ENCODE peak calls at places on chromosome 15, in ten cellular contexts. One of them, this sample, is unnamed. For H3K4me1, the result is how much of the 10 kb centered on the place peaks cover.

GRCh38 chr15:25862469-25863066 is 559 bp downstream of the ATP10A start:
- DNase-seq in neuronal stem cell: no peak
- DNase-seq in right cardiac atrium: no peak
- DNase-seq in cardiac muscle cell: peak
- DNase-seq in endothelial cell of umbilical vein: no peak
- DNase-seq in right lobe of liver: peak
- DNase-seq in heart right ventricle: no peak
- DNase-seq in H1: no peak
- DNase-seq in neural progenitor cell: peak
- DNase-seq in heart left ventricle: no peak
- DNase-seq in this sample: no peak

GRCh38 chr15:34336947-34337556 is 529 bp downstream of the SLC12A6 start:
- DNase-seq in neural progenitor cell: peak
- DNase-seq in heart right ventricle: no peak
- DNase-seq in cardiac muscle cell: no peak
- DNase-seq in neuronal stem cell: no peak
- DNase-seq in heart left ventricle: no peak
- DNase-seq in endothelial cell of umbilical vein: no peak
- DNase-seq in right cardiac atrium: no peak
- DNase-seq in right lobe of liver: no peak
- DNase-seq in H1: no peak
- DNase-seq in this sample: peak

GRCh38 chr15:76642671-76643070 is 262.5 kb downstream of the SCAPER start:
- DNase-seq in H1: no peak
- DNase-seq in heart right ventricle: no peak
- DNase-seq in neural progenitor cell: no peak
- DNase-seq in heart left ventricle: no peak
- DNase-seq in right cardiac atrium: no peak
- DNase-seq in endothelial cell of umbilical vein: no peak
- DNase-seq in right lobe of liver: no peak
- DNase-seq in cardiac muscle cell: no peak
- DNase-seq in neuronal stem cell: no peak
- DNase-seq in this sample: no peak

GRCh38 chr15:99279290-99279689 is 28.0 kb downstream of the LRRC28 start:
- DNase-seq in endothelial cell of umbilical vein: no peak
- DNase-seq in right cardiac atrium: no peak
- DNase-seq in heart right ventricle: no peak
- DNase-seq in H1: no peak
- DNase-seq in neural progenitor cell: no peak
- DNase-seq in cardiac muscle cell: no peak
- DNase-seq in heart left ventricle: no peak
- DNase-seq in right lobe of liver: no peak
- DNase-seq in neuronal stem cell: no peak
- DNase-seq in this sample: no peak

GRCh38 chr15:70169147-70169546 is 71.4 kb upstream of the TLE3 start:
- DNase-seq in endothelial cell of umbilical vein: no peak
- DNase-seq in cardiac muscle cell: no peak
- DNase-seq in right lobe of liver: no peak
- DNase-seq in neuronal stem cell: no peak
- DNase-seq in heart right ventricle: no peak
- DNase-seq in right cardiac atrium: no peak
- DNase-seq in neural progenitor cell: no peak
- DNase-seq in H1: no peak
- DNase-seq in heart left ventricle: no peak
- DNase-seq in this sample: no peak

GRCh38 chr15:74826372-74826819 is at the start of gene CPLX3:
- DNase-seq in right cardiac atrium: no peak
- DNase-seq in endothelial cell of umbilical vein: no peak
- DNase-seq in heart right ventricle: no peak
- DNase-seq in neural progenitor cell: peak
- DNase-seq in right lobe of liver: no peak
- DNase-seq in heart left ventricle: no peak
- DNase-seq in H1: no peak
- DNase-seq in neuronal stem cell: peak
- DNase-seq in cardiac muscle cell: peak
- DNase-seq in this sample: no peak

GRCh38 chr15:56342653-56343052 is 22.6 kb upstream of the TEX9 start:
- DNase-seq in right lobe of liver: no peak
- DNase-seq in right cardiac atrium: no peak
- DNase-seq in heart left ventricle: no peak
- DNase-seq in H1: no peak
- DNase-seq in heart right ventricle: no peak
- DNase-seq in endothelial cell of umbilical vein: no peak
- DNase-seq in neural progenitor cell: no peak
- DNase-seq in neuronal stem cell: no peak
- DNase-seq in cardiac muscle cell: peak
- DNase-seq in this sample: no peak

GRCh38 chr15:22262613-22263020 is 182.3 kb downstream of the OR4M2 start:
- DNase-seq in cardiac muscle cell: no peak
- DNase-seq in H1: no peak
- DNase-seq in heart right ventricle: no peak
- DNase-seq in right cardiac atrium: peak
- DNase-seq in heart left ventricle: no peak
- DNase-seq in right lobe of liver: peak
- DNase-seq in neuronal stem cell: no peak
- DNase-seq in neural progenitor cell: no peak
- DNase-seq in endothelial cell of umbilical vein: no peak
- DNase-seq in this sample: peak

GRCh38 chr15:47750030-47750739 is 32.9 kb downstream of the SEMA6D start:
- DNase-seq in heart right ventricle: no peak
- DNase-seq in right cardiac atrium: no peak
- DNase-seq in cardiac muscle cell: peak
- DNase-seq in neuronal stem cell: no peak
- DNase-seq in endothelial cell of umbilical vein: peak
- DNase-seq in neural progenitor cell: no peak
- DNase-seq in H1: no peak
- DNase-seq in heart left ventricle: no peak
- DNase-seq in right lobe of liver: no peak
- DNase-seq in this sample: peak

GRCh38 chr15:41493902-41494189 is 172 bp downstream of the ITPKA start:
- DNase-seq in cardiac muscle cell: no peak
- DNase-seq in endothelial cell of umbilical vein: no peak
- DNase-seq in heart right ventricle: no peak
- DNase-seq in neural progenitor cell: no peak
- DNase-seq in neuronal stem cell: no peak
- DNase-seq in H1: no peak
- DNase-seq in heart left ventricle: no peak
- DNase-seq in right cardiac atrium: no peak
- DNase-seq in right lobe of liver: no peak
- DNase-seq in this sample: no peak

GRCh38 chr15:41493205-41493901 is at the start of gene ITPKA:
- DNase-seq in H1: no peak
- DNase-seq in cardiac muscle cell: peak
- DNase-seq in neuronal stem cell: peak
- DNase-seq in neural progenitor cell: peak
- DNase-seq in endothelial cell of umbilical vein: peak
- DNase-seq in heart left ventricle: peak
- DNase-seq in right cardiac atrium: peak
- DNase-seq in heart right ventricle: peak
- DNase-seq in right lobe of liver: peak
- DNase-seq in this sample: peak

GRCh38 chr15:41494922-41495735 is 1.5 kb downstream of the ITPKA start:
- DNase-seq in right cardiac atrium: no peak
- DNase-seq in heart left ventricle: no peak
- DNase-seq in cardiac muscle cell: no peak
- DNase-seq in heart right ventricle: no peak
- DNase-seq in endothelial cell of umbilical vein: no peak
- DNase-seq in right lobe of liver: no peak
- DNase-seq in neuronal stem cell: peak
- DNase-seq in H1: no peak
- DNase-seq in neural progenitor cell: peak
- DNase-seq in this sample: peak

GRCh38 chr15:41495736-41496599 is 2.3 kb downstream of the ITPKA start:
- DNase-seq in neural progenitor cell: peak
- DNase-seq in cardiac muscle cell: no peak
- DNase-seq in H1: no peak
- DNase-seq in neuronal stem cell: peak
- DNase-seq in right cardiac atrium: no peak
- DNase-seq in endothelial cell of umbilical vein: no peak
- DNase-seq in heart left ventricle: no peak
- DNase-seq in right lobe of liver: peak
- DNase-seq in heart right ventricle: no peak
- DNase-seq in this sample: peak

DNA sequence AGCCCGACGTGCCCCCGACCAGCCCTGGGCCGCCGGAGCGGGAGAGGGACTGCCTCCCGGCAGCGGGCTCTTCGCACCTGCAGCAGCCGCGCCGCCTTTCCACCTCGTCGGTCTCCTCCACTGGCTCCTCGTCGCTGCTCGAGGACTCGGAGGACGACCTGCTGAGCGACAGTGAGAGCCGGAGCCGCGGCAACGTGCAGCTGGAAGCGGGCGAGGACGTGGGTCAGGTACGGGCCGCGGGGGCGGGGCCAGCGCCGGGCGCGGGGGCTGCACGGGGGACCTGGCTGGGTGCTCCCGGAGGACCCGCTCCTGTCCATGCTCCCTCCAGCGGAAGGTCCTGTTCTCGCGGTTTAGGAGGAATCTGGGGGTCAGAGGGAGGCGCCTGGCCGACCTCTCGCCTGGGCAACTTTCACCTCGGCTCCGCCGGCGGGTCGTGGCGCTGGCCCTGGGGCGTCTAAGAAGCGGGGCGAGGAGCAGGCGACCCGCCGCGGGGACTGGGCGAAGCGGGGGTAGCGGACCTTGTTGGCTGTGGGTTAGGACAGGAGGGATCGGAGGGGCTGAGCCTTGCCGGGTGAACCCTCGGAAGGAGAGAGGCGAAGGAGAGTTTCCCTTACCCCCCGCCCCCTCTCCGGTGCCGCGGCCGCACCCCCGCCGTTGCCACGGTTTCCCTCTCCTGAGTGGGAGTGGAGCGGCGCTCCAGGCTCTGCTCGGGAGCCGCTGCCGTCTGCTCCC is 682 bp downstream of the ITPKA start:
- DNase-seq in cardiac muscle cell: no peak
- DNase-seq in endothelial cell of umbilical vein: no peak
- DNase-seq in right lobe of liver: no peak
- DNase-seq in heart right ventricle: no peak
- DNase-seq in neuronal stem cell: peak
- DNase-seq in neural progenitor cell: peak
- DNase-seq in right cardiac atrium: no peak
- DNase-seq in H1: no peak
- DNase-seq in heart left ventricle: no peak
- DNase-seq in this sample: peak
- H3K4me1 ChIP-seq in cardiac muscle cell: under half
- H3K4me1 ChIP-seq in endothelial cell of umbilical vein: under half
- H3K4me1 ChIP-seq in right lobe of liver: under half
- H3K4me1 ChIP-seq in heart right ventricle: under half
- H3K4me1 ChIP-seq in neuronal stem cell: under half
- H3K4me1 ChIP-seq in neural progenitor cell: under half
- H3K4me1 ChIP-seq in right cardiac atrium: under half
- H3K4me1 ChIP-seq in H1: under half
- H3K4me1 ChIP-seq in heart left ventricle: under half
- H3K4me1 ChIP-seq in this sample: under half

DNA sequence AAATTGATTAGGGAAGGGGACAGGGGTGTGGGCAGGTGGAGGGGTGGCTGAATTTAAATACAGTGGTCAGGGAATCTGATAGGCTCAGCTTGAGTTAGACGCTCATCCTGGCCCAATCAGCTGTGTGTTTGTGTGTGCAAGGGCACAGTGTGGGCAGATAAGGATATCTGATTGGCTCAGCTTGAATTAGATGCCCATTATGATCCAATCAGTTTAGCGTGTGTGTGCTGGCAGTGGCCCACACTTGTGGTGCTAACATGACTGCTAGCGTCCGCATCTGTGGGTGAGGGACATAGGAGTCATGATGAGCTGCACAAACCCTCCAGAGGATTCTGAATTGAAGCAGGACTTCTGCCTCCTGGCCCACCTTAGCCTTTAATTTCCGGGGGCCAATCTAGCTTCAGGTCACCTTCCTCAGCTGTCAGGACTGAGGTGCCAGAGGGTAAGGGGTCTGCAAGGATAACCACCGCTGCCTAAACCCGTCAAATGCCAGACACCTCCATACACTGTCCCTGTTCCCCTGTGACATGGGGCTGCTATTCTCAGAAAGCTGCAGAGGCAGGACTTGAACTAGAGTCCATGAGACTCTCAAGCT is 97.3 kb downstream of the CORO2B start:
- DNase-seq in neural progenitor cell: no peak
- DNase-seq in heart right ventricle: no peak
- DNase-seq in right lobe of liver: no peak
- DNase-seq in endothelial cell of umbilical vein: no peak
- DNase-seq in heart left ventricle: no peak
- DNase-seq in neuronal stem cell: no peak
- DNase-seq in cardiac muscle cell: no peak
- DNase-seq in H1: no peak
- DNase-seq in right cardiac atrium: no peak
- DNase-seq in this sample: no peak
- H3K4me1 ChIP-seq in neural progenitor cell: under half
- H3K4me1 ChIP-seq in heart right ventricle: under half
- H3K4me1 ChIP-seq in right lobe of liver: under half
- H3K4me1 ChIP-seq in endothelial cell of umbilical vein: under half
- H3K4me1 ChIP-seq in heart left ventricle: under half
- H3K4me1 ChIP-seq in neuronal stem cell: under half
- H3K4me1 ChIP-seq in cardiac muscle cell: under half
- H3K4me1 ChIP-seq in H1: under half
- H3K4me1 ChIP-seq in right cardiac atrium: under half
- H3K4me1 ChIP-seq in this sample: under half

DNA sequence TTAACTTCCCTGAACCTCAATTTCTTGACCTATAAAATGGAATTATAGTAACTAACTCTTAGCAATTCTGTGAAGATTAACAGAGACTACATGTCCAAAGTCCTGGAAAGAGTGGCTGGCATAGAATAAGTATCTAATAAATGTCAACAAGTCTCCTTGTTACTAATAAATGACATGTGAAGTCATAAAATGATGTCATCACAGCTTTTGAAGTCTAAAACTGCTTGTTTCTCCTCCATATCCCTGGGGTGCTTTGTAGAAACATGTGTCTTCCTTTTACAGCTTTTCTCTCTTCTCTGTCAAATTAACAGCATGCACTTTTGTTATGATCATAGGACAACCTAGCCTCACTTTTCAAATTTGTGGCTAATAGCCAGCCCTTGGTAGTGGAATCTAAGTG is 510.2 kb downstream of the NTRK3 start:
- DNase-seq in right lobe of liver: no peak
- DNase-seq in endothelial cell of umbilical vein: no peak
- DNase-seq in H1: no peak
- DNase-seq in right cardiac atrium: no peak
- DNase-seq in neuronal stem cell: no peak
- DNase-seq in heart left ventricle: no peak
- DNase-seq in heart right ventricle: no peak
- DNase-seq in neural progenitor cell: no peak
- DNase-seq in cardiac muscle cell: no peak
- DNase-seq in this sample: peak
- H3K4me1 ChIP-seq in right lobe of liver: under half
- H3K4me1 ChIP-seq in endothelial cell of umbilical vein: under half
- H3K4me1 ChIP-seq in H1: under half
- H3K4me1 ChIP-seq in right cardiac atrium: under half
- H3K4me1 ChIP-seq in neuronal stem cell: under half
- H3K4me1 ChIP-seq in heart left ventricle: under half
- H3K4me1 ChIP-seq in heart right ventricle: under half
- H3K4me1 ChIP-seq in neural progenitor cell: under half
- H3K4me1 ChIP-seq in cardiac muscle cell: under half
- H3K4me1 ChIP-seq in this sample: under half

DNA sequence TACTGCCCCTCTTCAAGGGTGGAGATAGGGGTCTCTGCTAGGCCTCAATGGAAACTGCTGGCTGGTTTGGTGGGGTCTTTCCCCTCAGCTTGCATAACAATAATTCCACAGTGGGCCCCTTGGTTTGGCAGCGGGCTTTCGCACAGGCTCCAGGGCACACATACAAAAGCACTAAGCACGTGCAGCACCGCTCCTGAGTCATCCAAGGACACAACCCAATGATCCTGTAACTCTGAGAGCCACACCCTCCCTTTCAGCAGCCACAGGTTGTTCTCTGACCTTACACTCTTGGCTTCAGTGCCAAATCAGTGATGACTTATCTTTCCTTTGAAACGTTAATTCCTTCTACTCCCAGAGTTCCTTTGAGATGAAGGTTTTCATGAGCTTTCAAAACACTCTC is 41.7 kb downstream of the DAPK2 start:
- DNase-seq in H1: no peak
- DNase-seq in endothelial cell of umbilical vein: no peak
- DNase-seq in right cardiac atrium: no peak
- DNase-seq in right lobe of liver: no peak
- DNase-seq in neuronal stem cell: no peak
- DNase-seq in neural progenitor cell: no peak
- DNase-seq in cardiac muscle cell: no peak
- DNase-seq in heart left ventricle: no peak
- DNase-seq in heart right ventricle: no peak
- DNase-seq in this sample: peak
- H3K4me1 ChIP-seq in H1: under half
- H3K4me1 ChIP-seq in endothelial cell of umbilical vein: under half
- H3K4me1 ChIP-seq in right cardiac atrium: under half
- H3K4me1 ChIP-seq in right lobe of liver: under half
- H3K4me1 ChIP-seq in neuronal stem cell: under half
- H3K4me1 ChIP-seq in neural progenitor cell: under half
- H3K4me1 ChIP-seq in cardiac muscle cell: under half
- H3K4me1 ChIP-seq in heart left ventricle: half or more
- H3K4me1 ChIP-seq in heart right ventricle: half or more
- H3K4me1 ChIP-seq in this sample: under half

This sample was measured in small intestine.